ENCODE peak calls at places on chromosomes 13 and 19, in nine cellular contexts. Z is ovary; U is Peyer's patch; J is CD8-positive, alpha-beta memory T cell; T is stomach; S is CD4-positive, alpha-beta memory T cell; E is naive thymus-derived CD4-positive, alpha-beta T cell; O is hepatocyte; B is uterus. K is an unnamed sample.
A peak's percentile ranks its signal among the peaks of the same experiment; 100 is the strongest.

GRCh38 chr13:113145496-113145895 is 13.0 kb upstream of the PROZ start:
- DNase-seq in Z (no peak), U (no peak), J (no peak), T (no peak), S (no peak), E (no peak), O (no peak), B (no peak), K (no peak)

GRCh38 chr13:98013241-98013640 is 59.8 kb downstream of the IPO5 start:
- DNase-seq in Z (no peak), U (no peak), J (no peak), T (no peak), S (no peak), E (no peak), O (no peak), B (no peak), K (no peak)

GRCh38 chr13:24002206-24002815 is 105.0 kb upstream of the C1QTNF9B start:
- DNase-seq in Z (no peak), U (no peak), J (no peak), T (no peak), S (no peak), E (no peak), O (no peak), B (no peak), K (no peak)

GRCh38 chr13:78420814-78421213 is 182.5 kb downstream of the POU4F1 start:
- DNase-seq in Z (no peak), U (no peak), J (no peak), T (no peak), S (no peak), E (no peak), O (no peak), B (no peak), K (no peak)

GRCh38 chr13:98965325-98965724 is 12.5 kb downstream of the DOCK9 start:
- DNase-seq in Z (no peak), U (no peak), J (no peak), T (no peak), S (no peak), E (no peak), O (no peak), B (no peak), K (no peak)

GRCh38 chr19:55304279-55304978 is 20.6 kb downstream of the BRSK1 start:
- DNase-seq in Z (peak; percentile 52), U (peak; percentile 67), J (no peak), T (peak; percentile 46), S (no peak), E (no peak), O (peak; percentile 44), B (peak; percentile 37), K (no peak)

GRCh38 chr13:107348931-107349330 is 781.0 kb upstream of the ARGLU1 start:
- DNase-seq in Z (no peak), U (no peak), J (no peak), T (no peak), S (no peak), E (no peak), O (no peak), B (no peak), K (no peak)

GRCh38 chr13:36616706-36617105 is 57.1 kb upstream of the SERTM1 start:
- DNase-seq in Z (no peak), U (no peak), J (no peak), T (no peak), S (no peak), E (no peak), O (no peak), B (no peak), K (no peak)

GRCh38 chr13:110261166-110262081 is 45.5 kb downstream of the COL4A1 start:
- DNase-seq in Z (no peak), U (no peak), J (no peak), T (no peak), S (no peak), E (no peak), O (no peak), B (no peak), K (no peak)

GRCh38 chr13:110259651-110260050 is 47.3 kb downstream of the COL4A1 start:
- DNase-seq in Z (no peak), U (no peak), J (no peak), T (no peak), S (no peak), E (no peak), O (no peak), B (no peak), K (no peak)

GRCh38 chr13:110256126-110256905 is 50.6 kb downstream of the COL4A1 start:
- DNase-seq in Z (no peak), U (no peak), J (no peak), T (no peak), S (no peak), E (no peak), O (no peak), B (no peak), K (no peak)

GRCh38 chr13:110257408-110257807 is 49.5 kb downstream of the COL4A1 start:
- DNase-seq in Z (no peak), U (no peak), J (no peak), T (no peak), S (no peak), E (no peak), O (no peak), B (no peak), K (no peak)

GRCh38 chr13:110258876-110259631 is 47.9 kb downstream of the COL4A1 start:
- DNase-seq in Z (no peak), U (no peak), J (no peak), T (no peak), S (no peak), E (no peak), O (no peak), B (no peak), K (no peak)
- H3K4me3 ChIP-seq in Z (no peak overlapping the region), U (no peak overlapping the region), J (no peak overlapping the region), T (no peak overlapping the region), S (no peak overlapping the region), E (no peak overlapping the region), O (no peak overlapping the region), B (no peak overlapping the region), K (no peak overlapping the region)

GRCh38 chr13:33186851-33187250 is 98.7 kb downstream of the STARD13 start:
- DNase-seq in Z (no peak), U (no peak), J (no peak), T (no peak), S (no peak), E (no peak), O (no peak), B (no peak), K (no peak)

GRCh38 chr13:33185853-33186252 is 99.7 kb downstream of the STARD13 start:
- DNase-seq in Z (no peak), U (no peak), J (no peak), T (no peak), S (no peak), E (no peak), O (no peak), B (no peak), K (no peak)

GRCh38 chr13:33189470-33189869 is 96.1 kb downstream of the STARD13 start:
- DNase-seq in Z (no peak), U (no peak), J (no peak), T (no peak), S (no peak), E (no peak), O (no peak), B (no peak), K (no peak)

GRCh38 chr13:33191425-33192221 is 93.9 kb downstream of the STARD13 start:
- DNase-seq in Z (no peak), U (no peak), J (no peak), T (no peak), S (no peak), E (no peak), O (no peak), B (no peak), K (no peak)

GRCh38 chr13:33188093-33188882 is 97.3 kb downstream of the STARD13 start:
- DNase-seq in Z (no peak), U (no peak), J (no peak), T (no peak), S (no peak), E (no peak), O (no peak), B (no peak), K (no peak)
- H3K4me1 ChIP-seq in Z (peaks cover 20% of the 10 kb centered on the region), U (peaks cover 15% of the 10 kb centered on the region), J (no peaks in the 10 kb centered on the region), T (peaks cover 13% of the 10 kb centered on the region), S (no peaks in the 10 kb centered on the region), E (no peaks in the 10 kb centered on the region), O (peaks cover 22% of the 10 kb centered on the region), B (peaks cover 4% of the 10 kb centered on the region), K (no peaks in the 10 kb centered on the region)

DNA sequence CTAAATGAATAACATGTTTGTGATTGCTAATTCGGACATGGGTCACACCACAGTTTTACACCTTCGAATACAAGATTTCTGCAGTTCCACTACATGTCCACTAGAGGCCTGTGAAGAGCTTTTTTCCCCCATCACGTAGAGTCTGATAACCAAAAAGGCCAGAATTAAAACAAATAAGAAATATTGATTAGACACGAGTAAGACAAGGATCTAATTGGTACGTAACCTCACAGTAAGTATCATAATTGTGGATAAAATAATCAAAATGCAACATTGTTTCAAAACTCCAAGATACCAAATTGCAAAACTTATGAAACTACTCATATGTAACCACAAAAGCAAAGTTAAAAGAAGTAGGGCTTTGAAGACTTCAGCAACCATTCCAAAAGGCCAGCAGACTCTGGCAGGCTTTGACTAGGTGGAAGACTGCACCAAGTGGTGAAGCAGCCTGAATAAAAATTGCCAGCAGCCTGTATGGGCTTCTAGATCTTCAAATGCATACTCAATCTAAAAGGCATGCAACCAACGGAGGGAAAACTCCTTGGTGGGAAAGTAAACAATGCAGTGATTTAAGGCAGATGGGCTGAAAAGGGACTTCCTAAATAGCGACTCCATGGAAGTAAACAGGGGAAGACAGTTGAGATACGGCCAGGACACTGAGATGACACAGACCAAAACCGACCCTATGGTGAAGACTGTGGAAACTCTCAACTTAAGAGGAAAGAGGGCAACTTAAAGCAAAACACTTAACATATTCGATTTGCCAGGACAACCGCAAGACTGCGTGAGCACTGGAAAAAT is 56.7 kb downstream of the STARD13 start:
- DNase-seq in Z (no peak), U (no peak), J (peak; percentile 37), T (no peak), S (peak; percentile 43), E (peak; percentile 4), O (peak; percentile 53), B (no peak), K (peak; percentile 38)
- H3K4me3 ChIP-seq in Z (no peak overlapping the region), U (no peak overlapping the region), J (no peak overlapping the region), T (no peak overlapping the region), S (no peak overlapping the region), E (no peak overlapping the region), O (no peak overlapping the region), B (no peak overlapping the region), K (no peak overlapping the region)

GRCh38 chr13:74093691-74094090 is 40.5 kb downstream of the KLF12 start:
- DNase-seq in Z (no peak), U (no peak), J (no peak), T (no peak), S (no peak), E (no peak), O (no peak), B (no peak), K (no peak)

GRCh38 chr13:74090397-74090796 is 43.8 kb downstream of the KLF12 start:
- DNase-seq in Z (no peak), U (no peak), J (no peak), T (no peak), S (no peak), E (no peak), O (no peak), B (no peak), K (no peak)

GRCh38 chr13:74090869-74091605 is 43.2 kb downstream of the KLF12 start:
- DNase-seq in Z (no peak), U (no peak), J (no peak), T (no peak), S (peak; percentile 35), E (no peak), O (no peak), B (no peak), K (no peak)

GRCh38 chr13:74097116-74097515 is 37.1 kb downstream of the KLF12 start:
- DNase-seq in Z (no peak), U (no peak), J (no peak), T (no peak), S (no peak), E (no peak), O (no peak), B (no peak), K (no peak)

GRCh38 chr13:74092711-74093110 is 41.5 kb downstream of the KLF12 start:
- DNase-seq in Z (no peak), U (no peak), J (no peak), T (no peak), S (no peak), E (no peak), O (no peak), B (no peak), K (no peak)
- H3K4me1 ChIP-seq in Z (peaks cover 5% of the 10 kb centered on the region), U (no peaks in the 10 kb centered on the region), J (peaks cover 76% of the 10 kb centered on the region), T (no peaks in the 10 kb centered on the region), S (peaks cover 87% of the 10 kb centered on the region), E (peaks cover 36% of the 10 kb centered on the region), O (no peaks in the 10 kb centered on the region), B (no peaks in the 10 kb centered on the region), K (no peaks in the 10 kb centered on the region)

K was measured in colonic mucosa.